ENCODE peak calls at places on chromosome 7, in nine cellular contexts. One of them, this sample, is unnamed.

GRCh38 chr7:34939175-34939574 is 98.1 kb downstream of the DPY19L1 start:
- DNase-seq in upper lobe of left lung: no peak
- DNase-seq in gastrocnemius medialis: no peak
- DNase-seq in dorsolateral prefrontal cortex: no peak
- DNase-seq in spleen: no peak
- DNase-seq in heart left ventricle: no peak
- DNase-seq in IMR-90: peak; percentile 94
- DNase-seq in GM06990: no peak
- DNase-seq in AG10803: peak; percentile 31
- DNase-seq in this sample: no peak

GRCh38 chr7:143492799-143493568 is 15.3 kb downstream of the TAS2R41 start:
- DNase-seq in upper lobe of left lung: no peak
- DNase-seq in gastrocnemius medialis: no peak
- DNase-seq in dorsolateral prefrontal cortex: no peak
- DNase-seq in spleen: no peak
- DNase-seq in heart left ventricle: no peak
- DNase-seq in IMR-90: peak; percentile 36
- DNase-seq in GM06990: no peak
- DNase-seq in AG10803: peak; percentile 47
- DNase-seq in this sample: no peak

GRCh38 chr7:143379607-143380263 is 1.4 kb upstream of the ZYX start:
- DNase-seq in upper lobe of left lung: no peak
- DNase-seq in gastrocnemius medialis: no peak
- DNase-seq in dorsolateral prefrontal cortex: no peak
- DNase-seq in spleen: no peak
- DNase-seq in heart left ventricle: no peak
- DNase-seq in IMR-90: no peak
- DNase-seq in GM06990: no peak
- DNase-seq in AG10803: no peak
- DNase-seq in this sample: no peak

GRCh38 chr7:7219216-7219615 is 36.9 kb downstream of the C1GALT1 start:
- DNase-seq in upper lobe of left lung: no peak
- DNase-seq in gastrocnemius medialis: no peak
- DNase-seq in dorsolateral prefrontal cortex: no peak
- DNase-seq in spleen: no peak
- DNase-seq in heart left ventricle: no peak
- DNase-seq in IMR-90: no peak
- DNase-seq in GM06990: no peak
- DNase-seq in AG10803: no peak
- DNase-seq in this sample: no peak

GRCh38 chr7:28458732-28459131 is 46.4 kb downstream of the CREB5 start:
- DNase-seq in upper lobe of left lung: no peak
- DNase-seq in gastrocnemius medialis: no peak
- DNase-seq in dorsolateral prefrontal cortex: no peak
- DNase-seq in spleen: no peak
- DNase-seq in heart left ventricle: no peak
- DNase-seq in IMR-90: no peak
- DNase-seq in GM06990: no peak
- DNase-seq in AG10803: no peak
- DNase-seq in this sample: no peak

GRCh38 chr7:157550300-157551275 is 213.8 kb downstream of the DNAJB6 start:
- DNase-seq in upper lobe of left lung: peak; percentile 9
- DNase-seq in gastrocnemius medialis: no peak
- DNase-seq in dorsolateral prefrontal cortex: no peak
- DNase-seq in spleen: peak; percentile 68
- DNase-seq in heart left ventricle: no peak
- DNase-seq in IMR-90: no peak
- DNase-seq in GM06990: no peak
- DNase-seq in AG10803: no peak
- DNase-seq in this sample: no peak

GRCh38 chr7:78326189-78326588 is 527.6 kb downstream of the PHTF2 start:
- DNase-seq in upper lobe of left lung: no peak
- DNase-seq in gastrocnemius medialis: no peak
- DNase-seq in dorsolateral prefrontal cortex: no peak
- DNase-seq in spleen: no peak
- DNase-seq in heart left ventricle: no peak
- DNase-seq in IMR-90: peak; percentile 60
- DNase-seq in GM06990: no peak
- DNase-seq in AG10803: peak; percentile 75
- DNase-seq in this sample: no peak

GRCh38 chr7:4238861-4239260 is 443.2 kb upstream of the FOXK1 start:
- DNase-seq in upper lobe of left lung: peak; percentile 10
- DNase-seq in gastrocnemius medialis: no peak
- DNase-seq in dorsolateral prefrontal cortex: no peak
- DNase-seq in spleen: no peak
- DNase-seq in heart left ventricle: no peak
- DNase-seq in IMR-90: no peak
- DNase-seq in GM06990: no peak
- DNase-seq in AG10803: no peak
- DNase-seq in this sample: no peak

GRCh38 chr7:13262929-13263530 is 575.6 kb downstream of the ARL4A start:
- DNase-seq in upper lobe of left lung: no peak
- DNase-seq in gastrocnemius medialis: no peak
- DNase-seq in dorsolateral prefrontal cortex: no peak
- DNase-seq in spleen: no peak
- DNase-seq in heart left ventricle: no peak
- DNase-seq in IMR-90: peak; percentile 52
- DNase-seq in GM06990: no peak
- DNase-seq in AG10803: peak; percentile 43
- DNase-seq in this sample: peak; percentile 6

GRCh38 chr7:8365499-8366110 is 67.8 kb upstream of the NXPH1 start:
- DNase-seq in upper lobe of left lung: no peak
- DNase-seq in gastrocnemius medialis: no peak
- DNase-seq in dorsolateral prefrontal cortex: no peak
- DNase-seq in spleen: no peak
- DNase-seq in heart left ventricle: no peak
- DNase-seq in IMR-90: no peak
- DNase-seq in GM06990: no peak
- DNase-seq in AG10803: no peak
- DNase-seq in this sample: no peak

GRCh38 chr7:129471402-129471827 is 30.9 kb upstream of the SMKR1 start:
- DNase-seq in upper lobe of left lung: no peak
- DNase-seq in gastrocnemius medialis: no peak
- DNase-seq in dorsolateral prefrontal cortex: no peak
- DNase-seq in spleen: no peak
- DNase-seq in heart left ventricle: no peak
- DNase-seq in IMR-90: no peak
- DNase-seq in GM06990: no peak
- DNase-seq in AG10803: no peak
- DNase-seq in this sample: no peak

GRCh38 chr7:76505168-76506080 is 4.9 kb upstream of the UPK3B start:
- DNase-seq in upper lobe of left lung: no peak
- DNase-seq in gastrocnemius medialis: no peak
- DNase-seq in dorsolateral prefrontal cortex: no peak
- DNase-seq in spleen: peak; percentile 75
- DNase-seq in heart left ventricle: peak; percentile 12
- DNase-seq in IMR-90: no peak
- DNase-seq in GM06990: no peak
- DNase-seq in AG10803: no peak
- DNase-seq in this sample: peak; percentile 9

GRCh38 chr7:36278767-36279171 is 110.9 kb upstream of the ANLN start:
- DNase-seq in upper lobe of left lung: no peak
- DNase-seq in gastrocnemius medialis: no peak
- DNase-seq in dorsolateral prefrontal cortex: no peak
- DNase-seq in spleen: no peak
- DNase-seq in heart left ventricle: no peak
- DNase-seq in IMR-90: peak; percentile 89
- DNase-seq in GM06990: no peak
- DNase-seq in AG10803: peak; percentile 70
- DNase-seq in this sample: no peak

GRCh38 chr7:52006674-52007073 is 690.1 kb upstream of the COBL start:
- DNase-seq in upper lobe of left lung: no peak
- DNase-seq in gastrocnemius medialis: no peak
- DNase-seq in dorsolateral prefrontal cortex: no peak
- DNase-seq in spleen: no peak
- DNase-seq in heart left ventricle: no peak
- DNase-seq in IMR-90: no peak
- DNase-seq in GM06990: no peak
- DNase-seq in AG10803: no peak
- DNase-seq in this sample: no peak

GRCh38 chr7:98211676-98212531 is 665 bp downstream of the BHLHA15 start:
- DNase-seq in upper lobe of left lung: peak; percentile 21
- DNase-seq in gastrocnemius medialis: peak; percentile 23
- DNase-seq in dorsolateral prefrontal cortex: peak; percentile 17
- DNase-seq in spleen: peak; percentile 77
- DNase-seq in heart left ventricle: peak; percentile 16
- DNase-seq in IMR-90: no peak
- DNase-seq in GM06990: no peak
- DNase-seq in AG10803: no peak
- DNase-seq in this sample: no peak

GRCh38 chr7:134686782-134687181 is 40.1 kb downstream of the BPGM start:
- DNase-seq in upper lobe of left lung: no peak
- DNase-seq in gastrocnemius medialis: no peak
- DNase-seq in dorsolateral prefrontal cortex: no peak
- DNase-seq in spleen: no peak
- DNase-seq in heart left ventricle: no peak
- DNase-seq in IMR-90: peak; percentile 43
- DNase-seq in GM06990: no peak
- DNase-seq in AG10803: peak; percentile 50
- DNase-seq in this sample: no peak

GRCh38 chr7:78587443-78588044 is 789.0 kb downstream of the PHTF2 start:
- DNase-seq in upper lobe of left lung: no peak
- DNase-seq in gastrocnemius medialis: no peak
- DNase-seq in dorsolateral prefrontal cortex: no peak
- DNase-seq in spleen: no peak
- DNase-seq in heart left ventricle: no peak
- DNase-seq in IMR-90: peak; percentile 51
- DNase-seq in GM06990: no peak
- DNase-seq in AG10803: peak; percentile 21
- DNase-seq in this sample: no peak

GRCh38 chr7:144513332-144513731 is 109.8 kb upstream of the NOBOX start:
- DNase-seq in upper lobe of left lung: no peak
- DNase-seq in gastrocnemius medialis: no peak
- DNase-seq in dorsolateral prefrontal cortex: no peak
- DNase-seq in spleen: no peak
- DNase-seq in heart left ventricle: no peak
- DNase-seq in IMR-90: no peak
- DNase-seq in GM06990: no peak
- DNase-seq in AG10803: no peak
- DNase-seq in this sample: no peak

GRCh38 chr7:27174077-27175004 is at the start of gene HOXA10:
- DNase-seq in upper lobe of left lung: peak; percentile 17
- DNase-seq in gastrocnemius medialis: peak; percentile 48
- DNase-seq in dorsolateral prefrontal cortex: no peak
- DNase-seq in spleen: peak; percentile 73
- DNase-seq in heart left ventricle: no peak
- DNase-seq in IMR-90: no peak
- DNase-seq in GM06990: no peak
- DNase-seq in AG10803: peak; percentile 71
- DNase-seq in this sample: no peak

DNA sequence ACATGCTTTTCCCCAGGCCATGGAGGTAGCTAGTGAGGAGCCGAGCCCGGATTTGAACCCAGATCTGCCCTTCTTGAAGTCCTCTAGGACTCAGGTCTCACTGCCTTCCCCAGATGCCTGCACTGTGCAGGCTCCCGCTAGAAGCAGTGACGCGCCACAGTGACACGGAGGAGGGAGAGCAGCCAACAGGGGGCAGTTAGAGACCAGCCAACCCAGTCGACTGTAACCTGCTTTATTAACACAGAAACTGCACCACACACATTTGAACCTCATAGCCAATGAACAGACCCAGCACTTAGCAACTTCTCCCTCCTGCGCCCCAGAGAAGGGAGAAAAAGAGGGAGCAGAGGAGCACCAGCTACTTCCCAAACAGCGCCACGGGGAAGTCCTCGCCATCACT is 27.4 kb downstream of the PILRA start:
- DNase-seq in upper lobe of left lung: no peak
- DNase-seq in gastrocnemius medialis: no peak
- DNase-seq in dorsolateral prefrontal cortex: no peak
- DNase-seq in spleen: no peak
- DNase-seq in heart left ventricle: no peak
- DNase-seq in IMR-90: no peak
- DNase-seq in GM06990: no peak
- DNase-seq in AG10803: no peak
- DNase-seq in this sample: no peak
- TF ChIP-seq CTCF in upper lobe of left lung: no peak
- TF ChIP-seq CTCF in gastrocnemius medialis: no peak
- TF ChIP-seq CTCF in dorsolateral prefrontal cortex: no peak
- TF ChIP-seq CTCF in spleen: no peak
- TF ChIP-seq CTCF in heart left ventricle: no peak
- TF ChIP-seq CTCF in IMR-90: peak; percentile 20
- TF ChIP-seq CTCF in GM06990: peak; percentile 11
- TF ChIP-seq CTCF in AG10803: no peak
- TF ChIP-seq CTCF in this sample: no peak

GRCh38 chr7:50657341-50657873 is 92.2 kb upstream of the DDC start:
- DNase-seq in upper lobe of left lung: no peak
- DNase-seq in gastrocnemius medialis: peak; percentile 95
- DNase-seq in dorsolateral prefrontal cortex: no peak
- DNase-seq in spleen: no peak
- DNase-seq in heart left ventricle: no peak
- DNase-seq in IMR-90: peak; percentile 12
- DNase-seq in GM06990: no peak
- DNase-seq in AG10803: peak; percentile 84
- DNase-seq in this sample: no peak
- TF ChIP-seq CTCF in upper lobe of left lung: no peak
- TF ChIP-seq CTCF in gastrocnemius medialis: no peak
- TF ChIP-seq CTCF in dorsolateral prefrontal cortex: peak; percentile 15
- TF ChIP-seq CTCF in spleen: no peak
- TF ChIP-seq CTCF in heart left ventricle: no peak
- TF ChIP-seq CTCF in IMR-90: no peak
- TF ChIP-seq CTCF in GM06990: no peak
- TF ChIP-seq CTCF in AG10803: peak; percentile 40
- TF ChIP-seq CTCF in this sample: no peak

GRCh38 chr7:15035814-15036213 is 133.3 kb upstream of the DGKB start:
- DNase-seq in upper lobe of left lung: no peak
- DNase-seq in gastrocnemius medialis: no peak
- DNase-seq in dorsolateral prefrontal cortex: no peak
- DNase-seq in spleen: no peak
- DNase-seq in heart left ventricle: no peak
- DNase-seq in IMR-90: no peak
- DNase-seq in GM06990: no peak
- DNase-seq in AG10803: no peak
- DNase-seq in this sample: no peak
- TF ChIP-seq CTCF in upper lobe of left lung: no peak
- TF ChIP-seq CTCF in gastrocnemius medialis: no peak
- TF ChIP-seq CTCF in dorsolateral prefrontal cortex: no peak
- TF ChIP-seq CTCF in spleen: no peak
- TF ChIP-seq CTCF in heart left ventricle: no peak
- TF ChIP-seq CTCF in IMR-90: no peak
- TF ChIP-seq CTCF in GM06990: no peak
- TF ChIP-seq CTCF in AG10803: no peak
- TF ChIP-seq CTCF in this sample: no peak

DNA sequence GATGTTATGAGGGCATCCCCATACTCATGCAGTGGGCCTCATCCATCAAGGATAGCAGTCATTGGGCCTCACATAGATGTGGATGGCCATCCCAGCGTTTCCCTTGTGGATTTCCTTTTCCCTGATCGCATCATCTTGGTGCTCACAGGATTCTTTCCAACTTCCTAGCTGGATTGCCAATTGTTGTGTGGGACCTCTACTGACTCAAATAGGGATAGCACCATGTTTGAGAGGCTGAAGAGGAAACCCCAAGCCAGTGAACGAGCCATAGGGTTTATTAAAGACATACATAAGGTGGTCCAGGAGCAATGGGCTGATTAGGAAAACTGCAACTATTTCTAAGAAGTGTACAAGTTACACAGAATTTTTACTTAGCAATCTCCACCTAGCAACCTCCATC is 21.8 kb downstream of the ASZ1 start:
- DNase-seq in upper lobe of left lung: no peak
- DNase-seq in gastrocnemius medialis: no peak
- DNase-seq in dorsolateral prefrontal cortex: no peak
- DNase-seq in spleen: no peak
- DNase-seq in heart left ventricle: no peak
- DNase-seq in IMR-90: no peak
- DNase-seq in GM06990: no peak
- DNase-seq in AG10803: no peak
- DNase-seq in this sample: no peak
- TF ChIP-seq CTCF in upper lobe of left lung: no peak
- TF ChIP-seq CTCF in gastrocnemius medialis: no peak
- TF ChIP-seq CTCF in dorsolateral prefrontal cortex: no peak
- TF ChIP-seq CTCF in spleen: no peak
- TF ChIP-seq CTCF in heart left ventricle: no peak
- TF ChIP-seq CTCF in IMR-90: peak; percentile 2
- TF ChIP-seq CTCF in GM06990: no peak
- TF ChIP-seq CTCF in AG10803: peak; percentile 10
- TF ChIP-seq CTCF in this sample: no peak

This sample was measured in GM10248.